ENCODE peak calls at places on chromosome 15, in seven cellular contexts. T, N, Z, X, K, E and M are unnamed samples.
A peak's percentile ranks its signal among the peaks of the same experiment; 100 is the strongest.

GRCh38 chr15:87477759-87478687 is 778.5 kb downstream of the NTRK3 start:
- DNase-seq in T (peak; percentile 19), N (no peak), Z (no peak), X (peak; percentile 41), K (peak; percentile 48), E (peak; percentile 90), M (peak; percentile 13)

GRCh38 chr15:40593588-40594428 is at the start of gene KNL1:
- DNase-seq in T (peak; percentile 92), N (peak; percentile 94), Z (peak; percentile 96), X (peak; percentile 88), K (peak; percentile 90), E (peak; percentile 89), M (peak; percentile 84)

GRCh38 chr15:33839540-33839939 is 128.8 kb upstream of the CHRM5 start:
- DNase-seq in T (no peak), N (no peak), Z (no peak), X (no peak), K (no peak), E (no peak), M (no peak)

GRCh38 chr15:25170113-25170731 is 215.4 kb downstream of the SNRPN start:
- DNase-seq in T (no peak), N (no peak), Z (no peak), X (no peak), K (no peak), E (no peak), M (no peak)

GRCh38 chr15:44726568-44727461 is 9.5 kb upstream of the TRIM69 start:
- DNase-seq in T (peak; percentile 96), N (peak; percentile 78), Z (peak; percentile 97), X (peak; percentile 78), K (no peak), E (peak; percentile 88), M (peak; percentile 28)

GRCh38 chr15:51267714-51268105 is 70.7 kb downstream of the CYP19A1 start:
- DNase-seq in T (no peak), N (no peak), Z (no peak), X (no peak), K (no peak), E (no peak), M (peak; percentile 41)

GRCh38 chr15:80999623-81000036 is 1.1 kb upstream of the TLNRD1 start:
- DNase-seq in T (no peak), N (peak; percentile 85), Z (peak; percentile 84), X (no peak), K (no peak), E (no peak), M (peak; percentile 80)

GRCh38 chr15:39142500-39142899 is 438.4 kb upstream of the THBS1 start:
- DNase-seq in T (no peak), N (no peak), Z (no peak), X (no peak), K (no peak), E (no peak), M (no peak)

GRCh38 chr15:45276851-45277250 is 24.8 kb downstream of the SLC28A2 start:
- DNase-seq in T (peak; percentile 47), N (no peak), Z (peak; percentile 22), X (no peak), K (no peak), E (peak; percentile 48), M (no peak)

GRCh38 chr15:90611157-90611556 is 81.4 kb downstream of the CRTC3 start:
- DNase-seq in T (no peak), N (no peak), Z (no peak), X (no peak), K (no peak), E (no peak), M (no peak)

GRCh38 chr15:80484312-80484981 is 80.3 kb downstream of the ARNT2 start:
- DNase-seq in T (no peak), N (no peak), Z (no peak), X (no peak), K (no peak), E (no peak), M (no peak)

GRCh38 chr15:100717596-100717995 is 115.2 kb downstream of the ASB7 start:
- DNase-seq in T (no peak), N (no peak), Z (no peak), X (no peak), K (no peak), E (no peak), M (no peak)

GRCh38 chr15:58556028-58556361 is 124.2 kb downstream of the LIPC start:
- DNase-seq in T (no peak), N (no peak), Z (no peak), X (no peak), K (no peak), E (no peak), M (no peak)

GRCh38 chr15:84079885-84080777 is 155.4 kb upstream of the GOLGA6L4 start:
- DNase-seq in T (peak; percentile 5), N (peak; percentile 9), Z (peak; percentile 79), X (no peak), K (peak; percentile 28), E (no peak), M (no peak)

GRCh38 chr15:70535071-70535954 is 228.0 kb downstream of the UACA start:
- DNase-seq in T (no peak), N (peak; percentile 41), Z (peak; percentile 48), X (no peak), K (no peak), E (no peak), M (no peak)

GRCh38 chr15:80849308-80849707 is 70.1 kb downstream of the CEMIP start:
- DNase-seq in T (peak; percentile 94), N (no peak), Z (no peak), X (peak; percentile 66), K (peak; percentile 34), E (peak; percentile 87), M (peak; percentile 75)

GRCh38 chr15:86493884-86494283 is 414.2 kb downstream of the AGBL1 start:
- DNase-seq in T (no peak), N (no peak), Z (no peak), X (no peak), K (no peak), E (no peak), M (no peak)

GRCh38 chr15:70309716-70310115 is 212.0 kb upstream of the TLE3 start:
- DNase-seq in T (no peak), N (no peak), Z (no peak), X (no peak), K (no peak), E (no peak), M (no peak)

GRCh38 chr15:44636976-44637375 is 26.5 kb downstream of the SPG11 start:
- DNase-seq in T (no peak), N (no peak), Z (no peak), X (no peak), K (no peak), E (no peak), M (no peak)

GRCh38 chr15:81001180-81002003 is 669 bp downstream of the TLNRD1 start:
- DNase-seq in T (peak; percentile 39), N (peak; percentile 73), Z (peak; percentile 78), X (no peak), K (peak; percentile 75), E (peak; percentile 41), M (peak; percentile 72)

GRCh38 chr15:39934415-39935044 is 615 bp downstream of the EIF2AK4 start:
- DNase-seq in T (peak; percentile 29), N (no peak), Z (no peak), X (no peak), K (no peak), E (no peak), M (no peak)

DNA sequence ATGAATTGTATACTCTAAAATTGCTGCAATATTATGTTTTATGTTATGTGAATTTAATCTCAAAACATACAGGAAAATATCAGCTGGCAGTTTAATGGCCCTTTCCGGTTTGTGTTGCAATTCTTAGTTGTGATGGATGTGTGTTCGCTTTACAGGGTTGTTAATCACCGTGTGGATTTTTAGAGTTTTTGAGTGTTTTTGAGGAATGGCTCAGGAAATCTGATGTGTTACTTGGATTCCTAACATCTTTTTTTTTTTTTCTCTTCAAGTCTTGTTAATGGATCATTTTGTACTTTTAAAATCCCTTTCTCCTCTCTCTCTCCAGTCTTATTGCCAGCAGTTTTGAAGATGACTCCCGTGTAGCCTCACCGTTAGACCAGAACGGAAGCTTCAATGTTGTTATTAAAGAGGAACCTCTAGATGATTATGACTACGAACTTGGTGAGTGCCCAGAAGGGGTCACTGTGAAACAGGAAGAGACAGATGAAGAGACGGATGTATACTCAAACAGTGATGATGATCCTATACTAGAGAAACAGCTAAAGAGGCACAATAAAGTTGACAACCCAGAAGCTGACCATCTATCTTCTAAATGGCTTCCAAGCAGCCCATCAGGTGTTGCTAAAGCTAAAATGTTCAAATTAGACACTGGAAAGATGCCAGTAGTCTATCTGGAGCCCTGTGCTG is 35.7 kb downstream of the MGA start:
- DNase-seq in T (peak; percentile 48), N (peak; percentile 18), Z (peak; percentile 79), X (peak; percentile 16), K (no peak), E (peak; percentile 26), M (no peak)
- TF ChIP-seq CTCF in T (peak; percentile 26), N (no peak), Z (peak; percentile 49), X (peak; percentile 51), K (no peak), E (peak; percentile 50), M (no peak)

GRCh38 chr15:101727186-101727585 is 2.9 kb upstream of the TARS3 start:
- DNase-seq in T (no peak), N (no peak), Z (no peak), X (no peak), K (no peak), E (no peak), M (no peak)

GRCh38 chr15:101724675-101725005 is 367 bp upstream of the TARS3 start:
- DNase-seq in T (no peak), N (no peak), Z (no peak), X (no peak), K (no peak), E (no peak), M (no peak)

GRCh38 chr15:101723161-101723873 is 956 bp downstream of the TARS3 start:
- DNase-seq in T (peak; percentile 42), N (peak; percentile 54), Z (peak; percentile 83), X (no peak), K (no peak), E (peak; percentile 32), M (no peak)

GRCh38 chr15:101725073-101725472 is 800 bp upstream of the TARS3 start:
- DNase-seq in T (no peak), N (no peak), Z (no peak), X (no peak), K (no peak), E (no peak), M (no peak)

GRCh38 chr15:101723874-101724674 is at the start of gene TARS3:
- DNase-seq in T (peak; percentile 78), N (peak; percentile 98), Z (peak; percentile 95), X (peak; percentile 42), K (peak; percentile 96), E (peak; percentile 79), M (peak; percentile 91)
- TF ChIP-seq CTCF in T (no peak), N (no peak), Z (peak; percentile 16), X (no peak), K (no peak), E (peak; percentile 19), M (no peak)

GRCh38 chr15:74817370-74817737 is 4.7 kb downstream of the LMAN1L start:
- DNase-seq in T (no peak), N (peak; percentile 66), Z (peak; percentile 50), X (no peak), K (peak; percentile 85), E (peak; percentile 66), M (peak; percentile 29)
- TF ChIP-seq CTCF in T (no peak), N (peak; percentile 44), Z (peak; percentile 45), X (peak; percentile 38), K (no peak), E (peak; percentile 55), M (peak; percentile 13)

DNA sequence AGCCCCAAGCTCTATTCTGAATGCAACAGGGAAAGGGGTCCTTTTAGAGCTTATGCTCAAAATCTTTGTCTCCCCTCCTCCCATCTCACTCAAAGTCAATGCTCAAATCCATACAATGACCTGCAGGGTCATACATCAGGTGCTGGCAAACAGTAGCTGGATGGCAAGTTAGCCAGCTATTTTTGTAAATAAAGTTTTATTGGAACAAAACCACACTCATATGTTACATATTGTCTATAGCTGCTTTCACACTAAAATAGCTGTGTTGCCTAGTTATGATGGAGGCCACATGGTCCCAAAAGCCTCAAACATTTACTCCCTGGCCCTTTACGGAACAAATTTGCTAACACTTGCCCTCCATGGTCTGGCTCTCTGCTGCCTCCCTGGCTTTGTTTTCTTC is 1.8 kb upstream of the FAN1 start:
- DNase-seq in T (no peak), N (no peak), Z (no peak), X (no peak), K (no peak), E (no peak), M (no peak)
- TF ChIP-seq CTCF in T (no peak), N (no peak), Z (no peak), X (no peak), K (no peak), E (no peak), M (no peak)